ENCODE peak calls at places on chromosome 16, in six cellular contexts. F is upper lobe of left lung, J is HepG2, R is K562, D is GM12878, L is A549. G is an unnamed sample.
A peak's percentile ranks its signal among the peaks of the same experiment; 100 is the strongest.

GRCh38 chr16:70267516-70267915 is 15.8 kb upstream of the EXOSC6 start:
- ATAC-seq in F (peak; percentile 65), J (peak; percentile 80), R (peak; percentile 78), D (peak; percentile 67), L (peak; percentile 85), G (no peak)

GRCh38 chr16:89360760-89361435 is 129.5 kb downstream of the ANKRD11 start:
- ATAC-seq in F (no peak), J (no peak), R (no peak), D (peak; percentile 78), L (no peak), G (no peak)

GRCh38 chr16:88617268-88618031 is 20.9 kb upstream of the IL17C start:
- ATAC-seq in F (no peak), J (no peak), R (peak; percentile 91), D (no peak), L (no peak), G (no peak)

GRCh38 chr16:88691129-88691813 is 5.0 kb upstream of the SNAI3 start:
- ATAC-seq in F (no peak), J (no peak), R (no peak), D (no peak), L (no peak), G (no peak)

GRCh38 chr16:1474471-1474795 is 395 bp downstream of the CLCN7 start:
- ATAC-seq in F (no peak), J (peak; percentile 19), R (peak; percentile 11), D (no peak), L (no peak), G (peak; percentile 2)

GRCh38 chr16:65409505-65409904 is 287.6 kb upstream of the CDH11 start:
- ATAC-seq in F (no peak), J (no peak), R (no peak), D (no peak), L (no peak), G (no peak)

GRCh38 chr16:70430667-70431536 is 8.0 kb downstream of the ST3GAL2 start:
- ATAC-seq in F (peak; percentile 29), J (no peak), R (peak; percentile 44), D (peak; percentile 65), L (no peak), G (no peak)

GRCh38 chr16:20671903-20672302 is 25.6 kb downstream of the ACSM1 start:
- ATAC-seq in F (no peak), J (no peak), R (no peak), D (no peak), L (no peak), G (no peak)

GRCh38 chr16:3158014-3158497 is 23.2 kb downstream of the ZNF213 start:
- ATAC-seq in F (peak; percentile 45), J (peak; percentile 31), R (peak; percentile 41), D (peak; percentile 35), L (peak; percentile 35), G (peak; percentile 21)

GRCh38 chr16:86554599-86554916 is 477 bp downstream of the MTHFSD start:
- ATAC-seq in F (no peak), J (no peak), R (peak; percentile 8), D (peak; percentile 9), L (no peak), G (no peak)

GRCh38 chr16:19885456-19886060 is 910 bp upstream of the GPRC5B start:
- ATAC-seq in F (peak; percentile 48), J (peak; percentile 38), R (no peak), D (peak; percentile 23), L (peak; percentile 27), G (peak; percentile 24)

GRCh38 chr16:88014201-88014781 is 63.1 kb downstream of the BANP start:
- ATAC-seq in F (no peak), J (peak; percentile 54), R (no peak), D (no peak), L (peak; percentile 52), G (no peak)

GRCh38 chr16:17380613-17381012 is 90.1 kb downstream of the XYLT1 start:
- ATAC-seq in F (no peak), J (no peak), R (no peak), D (no peak), L (no peak), G (peak; percentile 31)

GRCh38 chr16:56428087-56428486 is 2.7 kb upstream of the AMFR start:
- ATAC-seq in F (no peak), J (no peak), R (no peak), D (no peak), L (no peak), G (no peak)

GRCh38 chr16:9257843-9258242 is 166.4 kb downstream of the HAPSTR1 start:
- ATAC-seq in F (no peak), J (no peak), R (no peak), D (no peak), L (no peak), G (no peak)

GRCh38 chr16:28531777-28532744 is 6.7 kb downstream of the NUPR1 start:
- ATAC-seq in F (peak; percentile 92), J (peak; percentile 97), R (peak; percentile 86), D (peak; percentile 59), L (peak; percentile 83), G (peak; percentile 94)

GRCh38 chr16:53612003-53612402 is 91.7 kb downstream of the RPGRIP1L start:
- ATAC-seq in F (no peak), J (peak; percentile 62), R (no peak), D (no peak), L (no peak), G (no peak)

GRCh38 chr16:57277586-57277985 is 6.9 kb downstream of the PLLP start:
- ATAC-seq in F (peak; percentile 49), J (no peak), R (no peak), D (peak; percentile 88), L (peak; percentile 58), G (no peak)

GRCh38 chr16:70759666-70760065 is 41.3 kb downstream of the VAC14 start:
- ATAC-seq in F (no peak), J (no peak), R (peak; percentile 21), D (no peak), L (no peak), G (no peak)

GRCh38 chr16:16182918-16183317 is 40.4 kb downstream of the ABCC6 start:
- ATAC-seq in F (no peak), J (no peak), R (no peak), D (no peak), L (no peak), G (no peak)

GRCh38 chr16:2701713-2702437 is 18.1 kb downstream of the PRSS27 start:
- ATAC-seq in F (no peak), J (no peak), R (no peak), D (no peak), L (no peak), G (no peak)

GRCh38 chr16:48720266-48720665 is 110.3 kb upstream of the N4BP1 start:
- ATAC-seq in F (no peak), J (peak; percentile 56), R (peak; percentile 40), D (no peak), L (no peak), G (no peak)

GRCh38 chr16:71367243-71367976 is 8.9 kb downstream of the CALB2 start:
- ATAC-seq in F (peak; percentile 36), J (peak; percentile 95), R (peak; percentile 97), D (peak; percentile 93), L (peak; percentile 78), G (no peak)

GRCh38 chr16:24116371-24116770 is 139.8 kb upstream of the CACNG3 start:
- ATAC-seq in F (no peak), J (no peak), R (peak; percentile 66), D (no peak), L (no peak), G (no peak)

GRCh38 chr16:19967963-19968362 is 83.3 kb upstream of the GPRC5B start:
- ATAC-seq in F (no peak), J (no peak), R (no peak), D (no peak), L (no peak), G (no peak)

GRCh38 chr16:50381679-50382440 is 13.1 kb upstream of the BRD7 start:
- ATAC-seq in F (peak; percentile 9), J (peak; percentile 88), R (peak; percentile 65), D (peak; percentile 81), L (no peak), G (no peak)

GRCh38 chr16:87958632-87959031 is 7.4 kb downstream of the BANP start:
- ATAC-seq in F (no peak), J (no peak), R (no peak), D (no peak), L (no peak), G (no peak)

GRCh38 chr16:51919736-51920135 is 627.2 kb downstream of the TOX3 start:
- ATAC-seq in F (no peak), J (no peak), R (no peak), D (no peak), L (no peak), G (no peak)

GRCh38 chr16:670485-671352 is 2.8 kb downstream of the RHOT2 start:
- ATAC-seq in F (no peak), J (no peak), R (no peak), D (no peak), L (no peak), G (no peak)

GRCh38 chr16:67055712-67056487 is 27.0 kb downstream of the CBFB start:
- ATAC-seq in F (peak; percentile 84), J (no peak), R (peak; percentile 56), D (peak; percentile 77), L (peak; percentile 85), G (no peak)
- TF ChIP-seq EP300 in F (no peak), J (no peak), R (no peak), D (peak; percentile 8), L (no peak), G (no peak)

GRCh38 chr16:31459722-31460581 is 651 bp downstream of the ARMC5 start:
- ATAC-seq in F (peak; percentile 95), J (peak; percentile 69), R (peak; percentile 82), D (peak; percentile 81), L (peak; percentile 62), G (peak; percentile 89)
- TF ChIP-seq EP300 in F (no peak), J (no peak), R (peak; percentile 3), D (no peak), L (no peak), G (no peak)

DNA sequence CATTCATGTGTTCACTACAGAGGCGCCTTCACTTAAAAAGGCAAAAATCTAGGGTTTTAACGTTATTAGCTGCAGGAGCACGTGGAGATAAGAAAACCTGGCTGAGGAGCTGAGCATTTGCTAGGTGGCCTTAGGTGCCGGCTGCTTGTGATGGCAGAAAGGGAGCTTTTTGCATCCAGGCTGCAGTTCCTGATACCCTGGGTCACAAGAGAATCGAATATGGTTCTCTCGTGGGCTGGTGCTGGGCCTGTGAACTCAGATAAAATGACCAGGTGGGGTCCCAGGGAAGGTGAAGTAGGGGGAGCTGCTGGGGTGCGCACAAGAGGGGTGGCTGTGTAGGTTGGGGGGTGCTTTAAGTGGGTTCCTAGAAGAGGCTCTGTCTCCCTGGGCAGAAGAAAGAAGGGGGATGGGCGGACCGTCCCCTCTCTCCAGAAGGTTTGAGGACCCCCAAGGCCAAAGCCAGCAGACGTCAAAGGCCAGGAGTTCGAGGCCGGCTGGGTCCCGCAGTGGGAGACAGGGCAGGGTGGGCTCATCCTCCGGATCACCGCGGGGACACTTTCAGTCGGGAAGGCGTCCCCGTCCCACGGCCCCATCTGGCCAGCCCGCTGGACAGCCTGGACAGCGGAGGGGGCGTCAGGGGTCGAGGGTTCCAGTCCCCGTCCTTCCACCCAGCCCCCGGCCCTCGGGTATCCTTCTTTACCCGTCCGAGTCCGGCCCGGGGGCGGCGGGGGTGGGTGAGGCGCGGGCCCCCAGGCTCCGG is 740 bp upstream of the CMIP start:
- ATAC-seq in F (no peak), J (no peak), R (no peak), D (no peak), L (peak; percentile 11), G (no peak)
- TF ChIP-seq EP300 in F (no peak), J (no peak), R (no peak), D (no peak), L (no peak), G (no peak)

GRCh38 chr16:84656557-84657130 is 8.3 kb downstream of the KLHL36 start:
- ATAC-seq in F (no peak), J (no peak), R (no peak), D (peak; percentile 41), L (no peak), G (no peak)
- TF ChIP-seq EP300 in F (no peak), J (no peak), R (no peak), D (no peak), L (no peak), G (no peak)

G was measured in gastroesophageal sphincter.